ENCODE peak calls at places on chromosome 4, in six cellular contexts. Z is GM13977, O is GM20000, U is stomach, Y is astrocyte, B is AG10803. N is an unnamed sample.
A peak's percentile ranks its signal among the peaks of the same experiment; 100 is the strongest.

GRCh38 chr4:80713409-80713808 is 317.1 kb upstream of the BMP3 start:
- DNase-seq in U (no peak), Y (no peak), B (no peak), Z (no peak), O (no peak), N (no peak)

GRCh38 chr4:190020790-190021717 is 6.0 kb downstream of the FRG2 start:
- DNase-seq in B (peak; percentile 34), O (peak; percentile 57), Z (peak; percentile 45), U (peak; percentile 51), Y (peak; percentile 7), N (peak; percentile 47)

GRCh38 chr4:137609693-137610450 is 77.6 kb upstream of the PCDH18 start:
- DNase-seq in B (peak; percentile 84), Z (no peak), Y (peak; percentile 29), O (no peak), U (no peak), N (no peak)

GRCh38 chr4:86963697-86964096 is 28.9 kb downstream of the AFF1 start:
- DNase-seq in O (no peak), U (no peak), Y (peak; percentile 35), B (no peak), Z (no peak), N (no peak)

GRCh38 chr4:39609454-39609911 is 29.2 kb downstream of the SMIM14 start:
- DNase-seq in U (no peak), O (peak; percentile 67), Z (peak; percentile 46), B (no peak), Y (no peak), N (no peak)

GRCh38 chr4:75710246-75710645 is 14.1 kb upstream of the USO1 start:
- DNase-seq in Y (peak; percentile 45), Z (no peak), O (no peak), B (no peak), U (no peak), N (no peak)

GRCh38 chr4:48372272-48372671 is 30.9 kb downstream of the SLAIN2 start:
- DNase-seq in U (no peak), Y (no peak), Z (no peak), B (no peak), O (no peak), N (no peak)

GRCh38 chr4:83356899-83357661 is 22.4 kb upstream of the HPSE start:
- DNase-seq in U (no peak), Y (peak; percentile 95), Z (no peak), O (no peak), B (peak; percentile 89), N (no peak)

GRCh38 chr4:157722146-157722545 is 450.7 kb downstream of the GASK1B start:
- DNase-seq in U (no peak), O (no peak), Z (no peak), B (no peak), Y (no peak), N (no peak)

GRCh38 chr4:153585021-153585420 is 99.1 kb upstream of the TLR2 start:
- DNase-seq in Z (no peak), B (peak; percentile 77), U (no peak), O (no peak), Y (no peak), N (no peak)

GRCh38 chr4:44446801-44447562 is 1.6 kb downstream of the KCTD8 start:
- DNase-seq in Z (peak; percentile 23), U (peak; percentile 33), Y (no peak), B (no peak), O (no peak), N (peak; percentile 11)

GRCh38 chr4:143358923-143359694 is 22.4 kb downstream of the GAB1 start:
- DNase-seq in Z (peak; percentile 59), Y (peak; percentile 60), U (peak; percentile 73), B (peak; percentile 34), O (peak; percentile 65), N (no peak)

GRCh38 chr4:147034372-147034771 is 88.7 kb upstream of the TTC29 start:
- DNase-seq in Y (peak; percentile 49), B (peak; percentile 82), U (no peak), Z (no peak), O (no peak), N (no peak)

GRCh38 chr4:88755454-88755853 is 57.8 kb upstream of the NAP1L5 start:
- DNase-seq in U (no peak), Z (no peak), O (no peak), Y (no peak), B (no peak), N (no peak)

GRCh38 chr4:22486276-22486675 is 29.6 kb downstream of the ADGRA3 start:
- DNase-seq in B (no peak), O (no peak), U (no peak), Y (peak; percentile 74), Z (no peak), N (no peak)

GRCh38 chr4:75146223-75146622 is 213.3 kb downstream of the PARM1 start:
- DNase-seq in U (no peak), O (no peak), Y (no peak), Z (no peak), B (no peak), N (no peak)

GRCh38 chr4:39976945-39977488 is 694 bp downstream of the PDS5A start:
- DNase-seq in O (peak; percentile 71), Z (peak; percentile 53), B (no peak), Y (no peak), U (peak; percentile 29), N (peak; percentile 50)

DNA sequence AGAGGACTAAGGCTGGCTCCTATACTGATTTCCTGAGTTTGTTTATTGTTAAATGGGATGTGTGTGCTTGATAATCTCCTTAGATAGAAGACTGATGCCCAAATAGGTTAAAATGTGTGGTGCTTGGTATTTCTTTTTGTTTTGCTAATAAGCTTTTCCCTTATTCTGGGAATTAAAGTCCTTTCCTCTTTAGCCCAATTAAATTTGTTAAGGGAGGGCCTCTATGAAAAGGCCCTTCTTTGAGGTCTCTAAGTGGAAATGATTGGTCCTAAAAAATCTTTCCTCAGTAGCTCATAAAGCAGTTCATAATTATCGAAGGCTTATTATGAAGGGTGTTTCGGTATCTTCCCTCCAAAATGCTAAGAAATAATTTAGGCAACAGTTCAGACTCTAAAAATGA is at the start of gene RRH:
- DNase-seq in Y (no peak), O (no peak), U (no peak), Z (no peak), B (no peak), N (no peak)
- TF ChIP-seq CTCF in Y (no peak), O (no peak), U (no peak), Z (no peak), B (no peak), N (no peak)

DNA sequence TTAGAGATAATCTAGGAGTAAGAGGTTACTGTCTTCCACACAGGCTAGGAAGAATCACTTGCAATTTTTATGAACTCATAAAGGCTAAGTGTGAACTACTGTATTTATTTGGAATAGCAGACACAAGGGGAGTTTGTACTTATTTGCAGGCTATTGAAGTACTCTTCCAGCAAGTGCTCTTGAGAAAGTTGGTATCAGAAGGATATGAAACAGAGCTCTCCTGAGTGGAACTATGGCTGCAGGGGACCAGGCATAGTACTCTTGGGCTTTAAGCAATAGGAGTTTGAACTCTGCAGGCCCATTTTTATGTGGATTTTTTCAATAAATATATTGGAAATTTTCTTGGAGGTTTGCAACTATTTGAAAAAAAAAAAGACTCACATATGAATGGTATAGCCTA is 756.3 kb upstream of the ATOH1 start:
- DNase-seq in Y (no peak), U (no peak), B (no peak), Z (no peak), O (no peak), N (no peak)
- TF ChIP-seq CTCF in Y (no peak), U (no peak), B (no peak), Z (no peak), O (no peak), N (no peak)

DNA sequence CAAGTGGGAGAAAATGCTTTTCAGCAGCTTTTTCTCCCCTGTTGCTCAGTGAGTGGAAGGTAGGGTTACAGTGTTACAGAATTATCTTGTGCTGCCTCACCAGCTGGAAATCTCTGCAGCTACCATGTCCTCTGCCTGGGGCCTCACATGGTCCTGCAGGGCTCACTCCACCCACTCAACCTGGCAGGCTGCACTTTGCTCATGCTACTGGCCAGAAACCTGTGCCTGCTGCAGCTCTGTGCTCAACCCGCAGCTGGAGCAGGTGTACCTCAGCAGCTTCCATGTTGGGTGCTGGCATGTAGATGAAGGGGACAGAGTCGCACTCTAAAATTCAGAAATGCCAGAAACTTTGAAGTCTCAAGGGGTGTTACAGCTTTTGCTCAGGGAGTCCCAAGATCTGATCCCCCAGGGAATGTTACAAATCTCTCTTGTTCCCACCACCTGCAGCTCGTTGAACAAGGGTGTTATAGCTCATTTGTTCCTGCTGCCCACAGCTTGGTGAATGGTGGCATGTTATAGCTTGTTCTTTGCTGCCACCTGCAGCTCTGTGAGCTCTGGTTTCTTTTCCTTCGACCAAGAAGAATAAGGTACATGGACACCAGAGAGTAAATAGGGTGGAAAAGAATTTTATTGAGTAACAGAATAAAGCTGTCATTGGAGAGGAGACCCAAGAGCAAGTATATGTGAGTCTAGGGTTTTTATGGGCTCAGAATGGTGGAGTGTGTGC is 845.8 kb downstream of the TECRL start:
- DNase-seq in B (no peak), U (no peak), Y (no peak), Z (no peak), O (no peak), N (no peak)
- TF ChIP-seq CTCF in B (no peak), U (no peak), Y (no peak), Z (peak; percentile 49), O (peak; percentile 6), N (no peak)

GRCh38 chr4:173518419-173519102 is 11.5 kb downstream of the HAND2 start:
- DNase-seq in Z (peak; percentile 29), U (no peak), B (peak; percentile 24), Y (no peak), O (no peak), N (no peak)

GRCh38 chr4:173514641-173515217 is 15.3 kb downstream of the HAND2 start:
- DNase-seq in Z (no peak), B (no peak), Y (no peak), O (no peak), U (no peak), N (no peak)

GRCh38 chr4:173515458-173515857 is 14.6 kb downstream of the HAND2 start:
- DNase-seq in U (no peak), Y (no peak), O (no peak), Z (no peak), B (no peak), N (no peak)

GRCh38 chr4:173517781-173518371 is 12.2 kb downstream of the HAND2 start:
- DNase-seq in Z (peak; percentile 34), U (no peak), B (no peak), O (no peak), Y (no peak), N (no peak)

DNA sequence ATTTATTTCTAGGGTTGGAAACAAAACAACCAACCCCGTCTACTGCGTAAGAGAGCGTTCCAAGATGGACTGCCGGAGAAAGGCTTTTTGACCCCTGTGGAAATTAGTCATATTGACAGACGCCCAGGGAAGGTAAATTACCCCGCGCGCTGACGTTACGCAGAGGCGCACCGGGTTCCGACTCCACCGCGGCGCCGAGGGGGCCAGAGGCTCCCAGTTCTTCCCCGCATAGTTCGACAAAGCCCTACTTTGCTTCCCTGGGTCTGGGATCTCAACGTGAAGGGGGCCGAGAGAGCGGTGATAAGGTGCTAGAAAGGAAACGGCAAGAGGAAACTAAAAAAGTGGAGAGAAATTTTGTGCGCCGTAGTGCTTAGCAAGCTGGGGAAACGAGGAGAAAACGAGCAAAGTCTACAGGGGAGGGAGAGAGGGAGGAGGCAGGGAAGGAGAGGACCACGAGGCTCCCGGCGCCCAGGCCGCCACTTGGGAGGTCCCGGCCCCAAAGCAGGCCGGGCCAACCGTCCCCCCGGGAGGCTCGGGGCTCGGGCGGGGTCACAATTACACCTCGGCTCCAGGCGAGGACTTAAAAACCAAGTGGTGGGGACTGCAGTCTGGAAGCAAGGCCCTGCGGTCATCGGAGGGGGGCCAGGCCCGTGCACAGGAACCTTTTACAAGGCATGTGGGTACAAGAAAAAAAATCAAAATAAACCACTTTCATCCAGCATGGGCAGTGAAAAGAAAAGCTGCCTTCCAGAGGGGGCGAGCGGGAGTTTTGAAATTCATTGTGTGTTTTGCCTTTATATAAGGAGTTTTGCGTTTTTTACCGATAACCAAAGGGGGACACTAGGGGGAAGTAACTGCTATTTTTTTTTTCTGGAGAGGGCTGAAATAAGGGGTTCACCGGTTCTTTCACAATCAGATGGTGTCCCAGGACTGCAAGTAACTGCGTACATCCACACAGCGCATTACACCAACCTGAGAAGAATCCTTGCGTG is 13.1 kb downstream of the HAND2 start:
- DNase-seq in O (no peak), B (no peak), Y (no peak), Z (peak; percentile 21), U (no peak), N (no peak)
- TF ChIP-seq CTCF in O (no peak), B (no peak), Y (no peak), Z (no peak), U (no peak), N (no peak)